ENCODE peak calls at places on chromosomes 2 and 18, in nine cellular contexts. Y is tibial nerve, W is thoracic aorta, E is BJ, J is nephron progenitor cell, Z is natural killer cell, I is endothelial cell of umbilical vein, P is WTC11, D is MM.1S. N is an unnamed sample.

GRCh38 chr18:77650799-77651385 is 401.2 kb downstream of the GALR1 start:
- DNase-seq in D (peak), J (peak), W (no peak), Z (peak), I (no peak), E (no peak), Y (peak), P (peak), N (peak)

GRCh38 chr2:15813481-15814266 is 126.7 kb upstream of the MYCN start:
- DNase-seq in D (no peak), Z (no peak), J (no peak), E (no peak), W (no peak), P (no peak), I (no peak), Y (no peak), N (no peak)

GRCh38 chr2:30362468-30363081 is 84.5 kb upstream of the LCLAT1 start:
- DNase-seq in E (no peak), J (no peak), P (no peak), W (no peak), D (no peak), Z (no peak), Y (no peak), I (no peak), N (no peak)

GRCh38 chr2:61434314-61434713 is 36.6 kb downstream of the USP34 start:
- DNase-seq in J (no peak), Y (no peak), W (no peak), E (no peak), I (no peak), D (no peak), P (no peak), Z (no peak), N (no peak)

GRCh38 chr2:147588191-147588590 is 256.6 kb upstream of the ACVR2A start:
- DNase-seq in P (no peak), J (no peak), W (no peak), I (no peak), Z (no peak), E (peak), Y (no peak), D (no peak), N (no peak)

GRCh38 chr18:8952796-8953760 is 149.4 kb upstream of the NDUFV2 start:
- DNase-seq in D (no peak), E (peak), W (no peak), Z (no peak), I (no peak), P (no peak), J (no peak), Y (no peak), N (no peak)

GRCh38 chr18:22223263-22223960 is 54.0 kb downstream of the GATA6 start:
- DNase-seq in D (no peak), Z (no peak), Y (peak), P (peak), I (peak), E (peak), W (peak), J (no peak), N (no peak)

GRCh38 chr2:134169788-134170187 is 84.1 kb upstream of the MGAT5 start:
- DNase-seq in I (no peak), J (no peak), E (no peak), Y (no peak), Z (no peak), D (peak), W (no peak), P (no peak), N (no peak)

GRCh38 chr2:127313359-127313758 is 19.4 kb upstream of the ERCC3 start:
- DNase-seq in J (no peak), D (no peak), E (no peak), P (no peak), I (no peak), W (no peak), Y (no peak), Z (no peak), N (no peak)

GRCh38 chr2:237640493-237640998 is 13.2 kb downstream of the LRRFIP1 start:
- DNase-seq in W (no peak), I (no peak), Z (no peak), Y (no peak), J (no peak), E (no peak), P (no peak), D (no peak), N (no peak)

GRCh38 chr2:153870308-153870707 is 1.4 kb upstream of the GALNT13 start:
- DNase-seq in Z (no peak), I (no peak), P (no peak), W (no peak), Y (no peak), E (no peak), J (no peak), D (no peak), N (no peak)
- TF ChIP-seq CTCF in Z (no peak), I (peak), P (no peak), W (no peak), Y (no peak), E (no peak), J (peak), D (no peak), N (no peak)

GRCh38 chr2:132417430-132418035 is 928 bp downstream of the GPR39 start:
- DNase-seq in J (no peak), W (no peak), D (no peak), Y (no peak), I (no peak), Z (no peak), P (no peak), E (no peak), N (no peak)

GRCh38 chr2:132416996-132417395 is 391 bp downstream of the GPR39 start:
- DNase-seq in Z (no peak), W (no peak), Y (no peak), E (no peak), D (no peak), I (no peak), P (no peak), J (no peak), N (no peak)

GRCh38 chr2:132416080-132416911 is at the start of gene GPR39:
- DNase-seq in I (peak), W (peak), Z (no peak), D (peak), E (peak), P (peak), Y (peak), J (peak), N (peak)

GRCh38 chr2:132412021-132412420 is 4.6 kb upstream of the GPR39 start:
- DNase-seq in D (no peak), J (no peak), Z (no peak), W (no peak), E (no peak), I (no peak), Y (no peak), P (no peak), N (no peak)

GRCh38 chr2:132415256-132416079 is 1.1 kb upstream of the GPR39 start:
- DNase-seq in E (no peak), J (no peak), W (no peak), D (no peak), P (peak), I (no peak), Y (peak), Z (no peak), N (peak)
- TF ChIP-seq CTCF in E (peak), J (no peak), W (no peak), D (no peak), P (no peak), I (no peak), Y (no peak), Z (no peak), N (no peak)

DNA sequence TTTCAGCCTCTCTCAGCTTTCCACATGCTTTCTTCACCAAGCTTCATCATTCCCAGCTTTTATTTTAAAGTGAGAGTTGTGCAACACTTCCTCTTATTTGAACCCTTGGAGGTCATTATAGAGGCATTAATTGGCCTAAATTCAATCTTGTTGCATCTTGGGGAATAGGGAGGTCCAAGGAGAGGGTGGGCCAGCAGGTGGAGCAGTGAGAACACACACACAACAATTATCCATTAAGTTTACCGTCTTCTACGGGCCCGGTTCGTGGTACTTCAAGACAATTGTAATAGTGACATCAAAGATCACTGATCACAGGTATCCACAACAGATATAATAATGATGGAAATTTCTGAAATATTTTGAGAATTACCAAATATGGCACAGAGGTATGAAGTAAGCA is 457.2 kb upstream of the SMIM21 start:
- DNase-seq in Z (no peak), I (no peak), D (peak), P (peak), Y (no peak), J (no peak), W (no peak), E (no peak), N (no peak)
- TF ChIP-seq CTCF in Z (no peak), I (no peak), D (peak), P (peak), Y (no peak), J (no peak), W (no peak), E (no peak), N (no peak)

GRCh38 chr2:73983322-73984202 is 1.1 kb upstream of the TET3 start:
- DNase-seq in P (peak), Y (no peak), E (no peak), W (no peak), I (no peak), J (peak), Z (no peak), D (no peak), N (peak)
- TF ChIP-seq CTCF in P (no peak), Y (no peak), E (no peak), W (no peak), I (no peak), J (no peak), Z (no peak), D (no peak), N (no peak)

GRCh38 chr2:131092409-131093065 is 723 bp downstream of the FAM168B start:
- DNase-seq in P (no peak), E (no peak), Y (no peak), J (no peak), W (no peak), D (no peak), Z (no peak), I (peak), N (no peak)
- TF ChIP-seq CTCF in P (no peak), E (no peak), Y (no peak), J (no peak), W (no peak), D (no peak), Z (no peak), I (no peak), N (no peak)

GRCh38 chr2:64888591-64889309 is 100.4 kb upstream of the SLC1A4 start:
- DNase-seq in Y (no peak), I (peak), W (no peak), Z (no peak), J (no peak), E (no peak), P (peak), D (no peak), N (no peak)
- TF ChIP-seq CTCF in Y (no peak), I (peak), W (no peak), Z (no peak), J (no peak), E (peak), P (no peak), D (no peak), N (no peak)

GRCh38 chr2:169272035-169272434 is 90.3 kb downstream of the LRP2 start:
- DNase-seq in Z (no peak), I (no peak), W (no peak), D (no peak), Y (no peak), J (no peak), P (no peak), E (no peak), N (no peak)

GRCh38 chr2:169280502-169280901 is 81.8 kb downstream of the LRP2 start:
- DNase-seq in D (no peak), I (no peak), Y (no peak), J (no peak), P (no peak), E (no peak), Z (no peak), W (no peak), N (no peak)

GRCh38 chr2:169276045-169276444 is 86.3 kb downstream of the LRP2 start:
- DNase-seq in W (no peak), P (no peak), I (peak), E (no peak), D (peak), Z (no peak), Y (no peak), J (no peak), N (no peak)
- TF ChIP-seq CTCF in W (peak), P (no peak), I (peak), E (no peak), D (peak), Z (no peak), Y (no peak), J (no peak), N (no peak)

GRCh38 chr2:124018894-124019293 is 6.2 kb upstream of the CNTNAP5 start:
- DNase-seq in I (no peak), J (no peak), D (no peak), P (no peak), E (no peak), Z (no peak), W (no peak), Y (no peak), N (no peak)
- TF ChIP-seq CTCF in I (no peak), J (peak), D (no peak), P (no peak), E (no peak), Z (no peak), W (no peak), Y (no peak), N (peak)

GRCh38 chr2:217623513-217623912 is 379.3 kb downstream of the TNS1 start:
- DNase-seq in E (no peak), P (no peak), W (no peak), D (no peak), Y (no peak), J (no peak), Z (no peak), I (no peak), N (no peak)
- TF ChIP-seq CTCF in E (no peak), P (no peak), W (no peak), D (no peak), Y (no peak), J (no peak), Z (no peak), I (no peak), N (no peak)

DNA sequence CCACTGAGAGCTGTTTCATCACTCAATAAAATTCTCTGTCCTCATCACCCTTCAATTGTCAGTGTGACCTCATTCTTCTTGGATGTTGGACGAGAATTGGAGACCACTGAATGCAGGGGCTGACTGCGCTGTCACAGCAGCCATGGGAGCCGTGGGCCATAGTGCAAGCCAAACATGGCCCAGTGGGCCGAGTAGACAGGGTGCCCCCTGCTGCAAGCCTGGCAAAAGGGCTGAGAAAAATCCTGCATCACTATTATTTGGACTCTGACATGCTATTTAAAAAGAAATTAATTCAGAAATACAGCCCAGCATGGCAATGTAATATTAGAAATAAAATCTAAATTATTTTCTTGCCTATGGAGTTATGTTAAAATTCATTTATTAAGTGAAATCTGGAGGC is 67.8 kb upstream of the FAM98A start:
- DNase-seq in P (no peak), D (no peak), J (no peak), E (no peak), Z (no peak), W (no peak), I (no peak), Y (no peak), N (no peak)
- TF ChIP-seq CTCF in P (no peak), D (no peak), J (no peak), E (no peak), Z (no peak), W (no peak), I (no peak), Y (no peak), N (no peak)